ENCODE peak calls at places on chromosome 5, in ten cellular contexts. Z, R, X, O, N, I, F, D, J and P are unnamed samples.

GRCh38 chr5:173868096-173868879 is 19.9 kb upstream of the CPEB4 start:
- DNase-seq in Z (peak; percentile 26), R (peak; percentile 28), X (no peak), O (peak; percentile 42), N (no peak), I (peak; percentile 56), F (no peak), D (no peak), J (no peak), P (no peak)

GRCh38 chr5:140725799-140726471 is 25.7 kb downstream of the ZMAT2 start:
- DNase-seq in Z (peak; percentile 93), R (peak; percentile 94), X (no peak), O (peak; percentile 92), N (peak; percentile 87), I (peak; percentile 34), F (peak; percentile 76), D (peak; percentile 58), J (peak; percentile 17), P (peak; percentile 93)

GRCh38 chr5:55991768-55992486 is 2.8 kb downstream of the IL6ST start:
- DNase-seq in Z (no peak), R (no peak), X (no peak), O (peak; percentile 36), N (peak; percentile 38), I (no peak), F (no peak), D (no peak), J (no peak), P (no peak)

GRCh38 chr5:64632251-64632650 is 58.1 kb upstream of the SHISAL2B start:
- DNase-seq in Z (no peak), R (peak; percentile 27), X (no peak), O (peak; percentile 27), N (no peak), I (peak; percentile 72), F (no peak), D (no peak), J (no peak), P (no peak)

GRCh38 chr5:60207031-60207430 is 313.5 kb upstream of the PDE4D start:
- DNase-seq in Z (no peak), R (no peak), X (peak; percentile 29), O (no peak), N (no peak), I (peak; percentile 29), F (no peak), D (peak; percentile 42), J (no peak), P (no peak)

GRCh38 chr5:73328665-73329064 is 119.9 kb downstream of the FOXD1 start:
- DNase-seq in Z (no peak), R (no peak), X (no peak), O (no peak), N (no peak), I (no peak), F (no peak), D (no peak), J (no peak), P (no peak)

GRCh38 chr5:171419663-171420428 is 399 bp downstream of the FGF18 start:
- DNase-seq in Z (no peak), R (peak; percentile 29), X (no peak), O (peak; percentile 17), N (peak; percentile 32), I (no peak), F (no peak), D (peak; percentile 69), J (no peak), P (peak; percentile 28)

GRCh38 chr5:146762830-146763229 is 115.7 kb downstream of the PPP2R2B start:
- DNase-seq in Z (no peak), R (no peak), X (no peak), O (no peak), N (no peak), I (no peak), F (no peak), D (no peak), J (no peak), P (no peak)

GRCh38 chr5:115600771-115601170 is 1.5 kb downstream of the TICAM2 start:
- DNase-seq in Z (peak; percentile 76), R (peak; percentile 63), X (no peak), O (no peak), N (no peak), I (no peak), F (no peak), D (no peak), J (no peak), P (no peak)

GRCh38 chr5:115602585-115603125 is 376 bp upstream of the TICAM2 start:
- DNase-seq in Z (peak; percentile 15), R (no peak), X (no peak), O (no peak), N (no peak), I (no peak), F (no peak), D (no peak), J (no peak), P (no peak)

GRCh38 chr5:115599502-115599901 is 2.8 kb downstream of the TICAM2 start:
- DNase-seq in Z (no peak), R (peak; percentile 56), X (peak; percentile 27), O (peak; percentile 57), N (peak; percentile 64), I (peak; percentile 44), F (no peak), D (peak; percentile 42), J (peak; percentile 25), P (no peak)

GRCh38 chr5:115599924-115600323 is 2.4 kb downstream of the TICAM2 start:
- DNase-seq in Z (no peak), R (no peak), X (no peak), O (no peak), N (peak; percentile 40), I (no peak), F (no peak), D (no peak), J (no peak), P (no peak)

DNA sequence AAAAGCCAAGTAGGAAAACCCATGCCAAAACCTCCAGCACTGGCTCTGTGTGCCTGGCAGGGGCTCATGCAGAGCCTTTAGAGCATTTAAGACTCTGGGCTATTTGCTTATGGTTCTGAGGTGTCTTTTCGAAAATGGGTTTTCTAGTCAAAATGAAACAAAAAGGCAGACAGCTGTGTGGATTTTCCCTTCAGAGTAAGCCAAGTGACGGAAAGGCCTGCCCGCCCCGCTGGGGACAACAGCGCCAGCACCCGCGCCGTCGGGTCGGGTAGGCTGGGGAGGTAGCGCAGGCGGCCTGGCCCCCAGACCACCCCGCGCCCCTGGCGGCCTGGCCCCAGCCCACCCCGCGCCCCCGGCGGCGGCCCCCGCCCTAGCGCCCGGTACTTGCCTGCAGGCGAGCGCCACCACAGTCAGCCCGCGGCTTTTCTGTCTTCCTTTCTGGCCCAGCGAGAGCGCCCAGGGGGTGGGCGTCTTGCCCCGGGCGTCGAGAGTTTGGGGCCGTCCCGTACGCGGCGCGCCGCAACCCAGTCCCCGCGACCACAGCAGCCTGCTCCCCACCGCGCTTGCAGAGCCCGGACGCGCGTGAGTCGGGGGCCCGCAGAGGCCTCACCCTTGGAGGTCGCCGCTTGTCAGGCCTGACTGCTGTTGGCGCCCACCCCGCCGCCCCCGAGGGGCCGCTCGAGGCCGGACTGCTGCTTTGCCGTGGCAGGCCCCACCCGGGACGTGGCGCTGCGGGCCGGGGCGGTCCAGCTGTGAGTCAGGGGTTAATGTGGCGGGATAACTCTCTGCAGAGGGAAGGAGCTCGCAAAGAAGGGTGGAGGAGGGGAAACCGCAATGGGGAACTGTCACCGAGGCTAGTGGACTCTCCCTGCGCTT is at the start of gene TICAM2:
- DNase-seq in Z (peak; percentile 23), R (peak; percentile 67), X (peak; percentile 48), O (peak; percentile 46), N (peak; percentile 63), I (peak; percentile 79), F (no peak), D (peak; percentile 88), J (peak; percentile 67), P (peak; percentile 76)
- TF ChIP-seq CTCF in Z (no peak), R (peak; percentile 17), X (peak; percentile 42), O (peak; percentile 3), N (no peak), I (peak; percentile 34), F (peak; percentile 31), D (peak; percentile 29), J (no peak), P (peak; percentile 35)

GRCh38 chr5:159511570-159511969 is 181.3 kb upstream of the IL12B start:
- DNase-seq in Z (peak; percentile 89), R (peak; percentile 49), X (no peak), O (no peak), N (no peak), I (no peak), F (no peak), D (no peak), J (no peak), P (no peak)

GRCh38 chr5:159509002-159509660 is 178.8 kb upstream of the IL12B start:
- DNase-seq in Z (no peak), R (peak; percentile 13), X (no peak), O (no peak), N (peak; percentile 4), I (no peak), F (no peak), D (no peak), J (no peak), P (no peak)

GRCh38 chr5:159508344-159508743 is 178.1 kb upstream of the IL12B start:
- DNase-seq in Z (no peak), R (no peak), X (no peak), O (peak; percentile 33), N (peak; percentile 11), I (no peak), F (no peak), D (no peak), J (no peak), P (no peak)

GRCh38 chr5:159507661-159508060 is 177.4 kb upstream of the IL12B start:
- DNase-seq in Z (no peak), R (no peak), X (no peak), O (no peak), N (no peak), I (no peak), F (no peak), D (no peak), J (no peak), P (no peak)

GRCh38 chr5:159510282-159510681 is 180.0 kb upstream of the IL12B start:
- DNase-seq in Z (peak; percentile 36), R (peak; percentile 85), X (no peak), O (peak; percentile 56), N (peak; percentile 81), I (peak; percentile 68), F (peak; percentile 63), D (no peak), J (peak; percentile 53), P (peak; percentile 65)
- TF ChIP-seq CTCF in Z (no peak), R (peak; percentile 17), X (no peak), O (no peak), N (no peak), I (no peak), F (peak; percentile 41), D (no peak), J (no peak), P (no peak)

GRCh38 chr5:169700611-169701010 is 63.5 kb downstream of the DOCK2 start:
- DNase-seq in Z (no peak), R (no peak), X (no peak), O (no peak), N (no peak), I (no peak), F (no peak), D (no peak), J (no peak), P (no peak)

GRCh38 chr5:169702726-169703481 is 65.8 kb downstream of the DOCK2 start:
- DNase-seq in Z (no peak), R (no peak), X (peak; percentile 15), O (no peak), N (peak; percentile 54), I (no peak), F (no peak), D (peak; percentile 47), J (no peak), P (no peak)

GRCh38 chr5:169703803-169704202 is 66.7 kb downstream of the DOCK2 start:
- DNase-seq in Z (no peak), R (no peak), X (no peak), O (no peak), N (no peak), I (no peak), F (no peak), D (no peak), J (no peak), P (no peak)

GRCh38 chr5:169705322-169705721 is 68.2 kb downstream of the DOCK2 start:
- DNase-seq in Z (no peak), R (no peak), X (peak; percentile 84), O (no peak), N (no peak), I (no peak), F (no peak), D (no peak), J (no peak), P (no peak)

GRCh38 chr5:169701910-169702451 is 64.9 kb downstream of the DOCK2 start:
- DNase-seq in Z (peak; percentile 45), R (peak; percentile 64), X (peak; percentile 19), O (peak; percentile 73), N (peak; percentile 73), I (no peak), F (no peak), D (no peak), J (no peak), P (peak; percentile 54)
- TF ChIP-seq CTCF in Z (peak; percentile 53), R (peak; percentile 80), X (peak; percentile 62), O (peak; percentile 59), N (peak; percentile 47), I (peak; percentile 31), F (peak; percentile 54), D (peak; percentile 50), J (no peak), P (peak; percentile 59)

DNA sequence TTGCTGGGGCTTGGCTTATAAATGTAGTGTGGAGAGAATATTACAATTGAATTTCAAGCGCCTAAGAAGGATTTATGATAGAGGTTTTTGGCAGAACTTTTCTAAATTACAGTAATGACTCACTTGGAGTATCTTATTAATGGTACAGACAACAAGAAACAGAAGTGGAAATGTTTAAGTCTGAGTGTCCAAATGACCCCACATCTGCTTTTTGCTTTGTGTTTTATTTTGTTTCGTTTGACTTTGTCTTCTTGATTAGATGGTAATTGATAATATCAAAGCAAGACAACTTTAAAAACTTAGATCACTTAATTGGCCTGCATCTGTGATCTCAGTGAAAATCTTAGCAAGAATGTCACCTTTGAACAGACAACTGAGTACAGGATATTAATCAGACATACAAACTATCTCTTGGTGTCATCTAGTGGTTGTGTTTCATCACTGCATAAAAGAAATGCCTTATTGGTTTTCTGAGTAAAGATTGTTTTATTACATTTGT is 577.4 kb downstream of the ISL1 start:
- DNase-seq in Z (peak; percentile 32), R (no peak), X (peak; percentile 4), O (peak; percentile 0), N (peak; percentile 5), I (no peak), F (no peak), D (no peak), J (no peak), P (peak; percentile 29)
- TF ChIP-seq CTCF in Z (peak; percentile 55), R (no peak), X (peak; percentile 63), O (no peak), N (no peak), I (peak; percentile 19), F (no peak), D (peak; percentile 35), J (no peak), P (peak; percentile 91)